ENCODE peak calls at places on chromosomes 4 and X, in six cellular contexts. I, U, E, V, L and K are unnamed samples.

GRCh38 chrX:119488749-119489148 is 20.5 kb downstream of the SLC25A5 start:
- DNase-seq in I (no peak), U (peak; percentile 71), E (no peak), V (peak; percentile 56), L (no peak), K (peak; percentile 44)

GRCh38 chrX:18937173-18937572 is 46.7 kb downstream of the PHKA2 start:
- DNase-seq in I (no peak), U (no peak), E (no peak), V (no peak), L (no peak), K (no peak)

GRCh38 chr4:156251373-156252065 is 297.9 kb upstream of the CTSO start:
- DNase-seq in I (no peak), U (no peak), E (no peak), V (no peak), L (no peak), K (no peak)

GRCh38 chr4:140996757-140997156 is 136.5 kb downstream of the RNF150 start:
- DNase-seq in I (no peak), U (no peak), E (no peak), V (no peak), L (no peak), K (no peak)

GRCh38 chr4:14000091-14000814 is 372.7 kb upstream of the BOD1L1 start:
- DNase-seq in I (no peak), U (no peak), E (no peak), V (no peak), L (no peak), K (no peak)

GRCh38 chr4:72779256-72779655 is 210.2 kb upstream of the ADAMTS3 start:
- DNase-seq in I (no peak), U (no peak), E (no peak), V (no peak), L (no peak), K (no peak)

GRCh38 chr4:145154573-145154972 is 25.8 kb downstream of the OTUD4 start:
- DNase-seq in I (no peak), U (no peak), E (no peak), V (no peak), L (no peak), K (no peak)

GRCh38 chr4:108839333-108839732 is 76.5 kb upstream of the ETNPPL start:
- DNase-seq in I (no peak), U (no peak), E (no peak), V (no peak), L (no peak), K (no peak)

GRCh38 chrX:133754657-133755056 is 230.7 kb downstream of the GPC3 start:
- DNase-seq in I (no peak), U (no peak), E (no peak), V (no peak), L (no peak), K (no peak)

DNA sequence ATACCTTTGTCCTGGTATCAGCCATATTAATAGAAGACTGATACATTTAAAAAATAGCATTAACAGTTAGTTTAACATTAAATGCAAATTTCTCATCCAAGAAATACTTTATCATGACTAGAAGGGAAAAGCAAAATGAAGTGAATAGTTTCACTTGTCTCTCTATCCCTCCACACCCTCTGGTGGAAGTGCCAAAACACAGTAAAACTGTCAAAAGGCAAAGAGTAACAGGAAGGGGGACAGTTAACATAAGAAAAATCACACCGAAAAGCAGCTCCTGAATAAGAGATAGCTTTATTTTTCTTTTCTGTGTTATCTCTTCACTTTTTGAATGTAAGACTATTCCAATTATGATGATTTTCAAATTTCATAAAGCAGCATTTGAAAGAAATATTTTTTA is 187.2 kb downstream of the FBXW7 start:
- DNase-seq in I (no peak), U (peak; percentile 10), E (no peak), V (no peak), L (no peak), K (peak; percentile 24)
- TF ChIP-seq JUND in I (no peak), U (no peak), E (no peak), V (no peak), L (no peak), K (no peak)

GRCh38 chr4:94976371-94977011 is 218.7 kb downstream of the BMPR1B start:
- DNase-seq in I (no peak), U (no peak), E (no peak), V (no peak), L (no peak), K (no peak)
- TF ChIP-seq JUND in I (no peak), U (peak; percentile 42), E (no peak), V (no peak), L (no peak), K (no peak)

DNA sequence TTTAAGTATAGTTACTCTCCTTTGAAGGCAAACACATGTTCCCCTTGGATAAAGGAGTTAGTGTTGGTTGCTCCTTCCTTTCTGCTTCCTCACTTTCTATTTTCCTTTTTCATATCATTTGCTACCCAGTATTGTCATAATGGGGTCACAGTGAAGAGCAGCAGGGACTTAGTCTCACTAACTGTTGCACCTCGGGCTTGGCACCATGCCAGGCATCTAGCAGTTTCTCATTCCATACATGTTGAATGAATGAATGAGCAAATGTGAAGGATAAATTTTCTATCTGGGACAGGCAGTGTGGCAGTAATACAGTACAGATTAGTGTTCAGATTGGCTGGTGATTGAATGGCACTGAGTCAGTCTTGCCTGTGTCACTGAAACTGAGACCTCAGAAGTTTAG is 55.6 kb upstream of the PITX2 start:
- DNase-seq in I (no peak), U (no peak), E (no peak), V (no peak), L (no peak), K (no peak)
- TF ChIP-seq JUND in I (no peak), U (no peak), E (no peak), V (no peak), L (no peak), K (no peak)

DNA sequence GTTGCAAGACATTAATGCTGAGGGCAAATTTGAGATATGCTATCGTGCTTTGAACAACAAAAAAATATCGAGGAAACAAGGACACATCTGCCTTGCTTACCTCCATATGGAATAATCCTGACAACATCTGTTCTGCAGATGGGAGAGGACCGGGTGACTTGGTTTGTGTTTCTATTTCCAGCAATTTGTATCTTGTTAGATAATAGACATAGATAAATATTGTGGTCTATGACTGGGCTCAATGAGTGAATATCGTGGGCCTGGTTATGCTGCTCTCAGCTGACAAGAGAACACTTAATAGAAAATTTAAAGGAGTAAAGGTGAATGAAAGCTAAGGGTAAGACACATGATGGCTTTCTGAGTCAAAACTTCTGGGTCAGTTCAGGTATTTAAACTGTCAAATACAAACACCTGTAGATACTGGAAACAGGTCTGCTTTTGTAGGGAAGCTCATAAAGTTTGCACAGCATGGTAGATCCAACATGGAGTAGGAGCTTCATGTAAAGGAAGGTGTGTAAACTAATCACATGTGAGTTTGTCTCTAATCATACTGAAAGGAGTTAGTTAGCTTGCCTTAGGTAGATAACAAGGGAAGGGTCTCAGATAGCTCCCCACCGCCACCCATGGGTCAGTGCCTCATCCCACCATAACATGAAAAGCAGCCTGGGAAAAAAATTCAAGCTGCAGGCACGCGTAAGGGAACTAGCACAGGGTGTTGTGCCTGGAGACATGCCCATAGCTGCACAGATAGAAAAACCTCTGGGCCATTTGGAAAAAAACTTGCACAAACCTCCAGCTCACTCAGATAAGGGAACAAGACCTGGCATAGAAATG is 904.1 kb upstream of the EPHA5 start:
- DNase-seq in I (no peak), U (no peak), E (no peak), V (no peak), L (no peak), K (no peak)
- TF ChIP-seq JUND in I (no peak), U (peak; percentile 19), E (no peak), V (no peak), L (no peak), K (no peak)

DNA sequence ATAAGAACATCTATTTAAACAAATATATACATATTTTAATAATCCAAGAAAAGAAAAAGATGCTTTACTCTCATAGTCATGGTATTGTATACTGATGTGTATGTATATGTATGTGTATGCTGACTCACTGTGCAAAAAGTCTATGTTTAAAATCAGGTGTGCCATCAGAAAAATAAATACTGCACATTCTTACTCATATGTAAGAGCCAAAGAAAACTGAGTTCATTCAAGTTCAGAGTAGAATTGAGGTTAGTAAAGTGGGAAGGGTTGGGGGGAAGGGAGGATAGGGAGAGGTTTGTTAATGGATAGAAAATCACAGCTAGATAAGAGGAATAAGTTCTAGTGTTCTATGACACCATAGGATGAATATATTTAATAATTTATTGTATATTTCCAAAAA is 403.8 kb upstream of the SMIM31 start:
- DNase-seq in I (no peak), U (no peak), E (no peak), V (no peak), L (no peak), K (peak; percentile 35)
- TF ChIP-seq JUND in I (no peak), U (no peak), E (no peak), V (no peak), L (no peak), K (no peak)

GRCh38 chrX:47831788-47832187 is 4.9 kb upstream of the ZNF81 start:
- DNase-seq in I (peak; percentile 19), U (peak; percentile 64), E (no peak), V (peak; percentile 52), L (peak; percentile 42), K (peak; percentile 33)
- TF ChIP-seq JUND in I (no peak), U (no peak), E (no peak), V (no peak), L (no peak), K (no peak)